ENCODE peak calls at places on chromosomes 2 and 18, in seven cellular contexts. One of them, this sample, is unnamed.

GRCh38 chr2:160576054-160576499 is 82.5 kb upstream of the RBMS1 start:
- DNase-seq in CD8-positive, alpha-beta T cell: no peak
- DNase-seq in right atrium auricular region: no peak
- DNase-seq in left ventricle myocardium inferior: no peak
- DNase-seq in psoas muscle: no peak
- DNase-seq in effector memory CD4-positive, alpha-beta T cell: no peak
- DNase-seq in mammary epithelial cell: peak; percentile 34
- DNase-seq in this sample: no peak

GRCh38 chr2:46666044-46666662 is 186.8 kb downstream of the TMEM247 start:
- DNase-seq in CD8-positive, alpha-beta T cell: no peak
- DNase-seq in right atrium auricular region: no peak
- DNase-seq in left ventricle myocardium inferior: peak; percentile 83
- DNase-seq in psoas muscle: peak; percentile 78
- DNase-seq in effector memory CD4-positive, alpha-beta T cell: no peak
- DNase-seq in mammary epithelial cell: no peak
- DNase-seq in this sample: peak; percentile 94

GRCh38 chr2:1715184-1716012 is 28.9 kb downstream of the PXDN start:
- DNase-seq in CD8-positive, alpha-beta T cell: no peak
- DNase-seq in right atrium auricular region: no peak
- DNase-seq in left ventricle myocardium inferior: no peak
- DNase-seq in psoas muscle: no peak
- DNase-seq in effector memory CD4-positive, alpha-beta T cell: no peak
- DNase-seq in mammary epithelial cell: no peak
- DNase-seq in this sample: no peak

GRCh38 chr2:239727776-239728600 is 297.2 kb downstream of the NDUFA10 start:
- DNase-seq in CD8-positive, alpha-beta T cell: no peak
- DNase-seq in right atrium auricular region: no peak
- DNase-seq in left ventricle myocardium inferior: peak; percentile 40
- DNase-seq in psoas muscle: peak; percentile 78
- DNase-seq in effector memory CD4-positive, alpha-beta T cell: no peak
- DNase-seq in mammary epithelial cell: no peak
- DNase-seq in this sample: no peak

GRCh38 chr18:56289381-56289780 is 349.0 kb downstream of the TXNL1 start:
- DNase-seq in CD8-positive, alpha-beta T cell: no peak
- DNase-seq in right atrium auricular region: no peak
- DNase-seq in left ventricle myocardium inferior: no peak
- DNase-seq in psoas muscle: no peak
- DNase-seq in effector memory CD4-positive, alpha-beta T cell: no peak
- DNase-seq in mammary epithelial cell: no peak
- DNase-seq in this sample: no peak

GRCh38 chr2:16525265-16525887 is 140.3 kb downstream of the CYRIA start:
- DNase-seq in CD8-positive, alpha-beta T cell: no peak
- DNase-seq in right atrium auricular region: no peak
- DNase-seq in left ventricle myocardium inferior: no peak
- DNase-seq in psoas muscle: no peak
- DNase-seq in effector memory CD4-positive, alpha-beta T cell: no peak
- DNase-seq in mammary epithelial cell: peak; percentile 10
- DNase-seq in this sample: peak; percentile 85

GRCh38 chr2:63698825-63699548 is 110.2 kb downstream of the MDH1 start:
- DNase-seq in CD8-positive, alpha-beta T cell: peak; percentile 12
- DNase-seq in right atrium auricular region: peak; percentile 89
- DNase-seq in left ventricle myocardium inferior: peak; percentile 17
- DNase-seq in psoas muscle: peak; percentile 66
- DNase-seq in effector memory CD4-positive, alpha-beta T cell: no peak
- DNase-seq in mammary epithelial cell: peak; percentile 88
- DNase-seq in this sample: no peak

GRCh38 chr2:232342635-232343565 is 35.7 kb upstream of the ALPP start:
- DNase-seq in CD8-positive, alpha-beta T cell: no peak
- DNase-seq in right atrium auricular region: no peak
- DNase-seq in left ventricle myocardium inferior: no peak
- DNase-seq in psoas muscle: peak; percentile 41
- DNase-seq in effector memory CD4-positive, alpha-beta T cell: no peak
- DNase-seq in mammary epithelial cell: no peak
- DNase-seq in this sample: no peak

GRCh38 chr2:54310314-54310713 is 54.3 kb upstream of the TSPYL6 start:
- DNase-seq in CD8-positive, alpha-beta T cell: no peak
- DNase-seq in right atrium auricular region: no peak
- DNase-seq in left ventricle myocardium inferior: no peak
- DNase-seq in psoas muscle: no peak
- DNase-seq in effector memory CD4-positive, alpha-beta T cell: no peak
- DNase-seq in mammary epithelial cell: no peak
- DNase-seq in this sample: no peak

GRCh38 chr2:149661844-149662243 is 74.3 kb upstream of the MMADHC start:
- DNase-seq in CD8-positive, alpha-beta T cell: no peak
- DNase-seq in right atrium auricular region: no peak
- DNase-seq in left ventricle myocardium inferior: no peak
- DNase-seq in psoas muscle: no peak
- DNase-seq in effector memory CD4-positive, alpha-beta T cell: no peak
- DNase-seq in mammary epithelial cell: peak; percentile 72
- DNase-seq in this sample: no peak

GRCh38 chr2:241997017-241997416 is 127.5 kb downstream of the RTP5 start:
- DNase-seq in CD8-positive, alpha-beta T cell: no peak
- DNase-seq in right atrium auricular region: no peak
- DNase-seq in left ventricle myocardium inferior: no peak
- DNase-seq in psoas muscle: no peak
- DNase-seq in effector memory CD4-positive, alpha-beta T cell: no peak
- DNase-seq in mammary epithelial cell: no peak
- DNase-seq in this sample: no peak

GRCh38 chr2:7703048-7703447 is 785.8 kb downstream of the RNF144A start:
- DNase-seq in CD8-positive, alpha-beta T cell: no peak
- DNase-seq in right atrium auricular region: no peak
- DNase-seq in left ventricle myocardium inferior: no peak
- DNase-seq in psoas muscle: no peak
- DNase-seq in effector memory CD4-positive, alpha-beta T cell: no peak
- DNase-seq in mammary epithelial cell: peak; percentile 43
- DNase-seq in this sample: no peak

GRCh38 chr2:99611786-99612185 is 122.0 kb upstream of the REV1 start:
- DNase-seq in CD8-positive, alpha-beta T cell: no peak
- DNase-seq in right atrium auricular region: no peak
- DNase-seq in left ventricle myocardium inferior: no peak
- DNase-seq in psoas muscle: no peak
- DNase-seq in effector memory CD4-positive, alpha-beta T cell: no peak
- DNase-seq in mammary epithelial cell: no peak
- DNase-seq in this sample: no peak

GRCh38 chr2:145530653-145531052 is 1010.7 kb upstream of the ZEB2 start:
- DNase-seq in CD8-positive, alpha-beta T cell: no peak
- DNase-seq in right atrium auricular region: no peak
- DNase-seq in left ventricle myocardium inferior: no peak
- DNase-seq in psoas muscle: no peak
- DNase-seq in effector memory CD4-positive, alpha-beta T cell: no peak
- DNase-seq in mammary epithelial cell: peak; percentile 8
- DNase-seq in this sample: no peak

GRCh38 chr2:171297951-171298350 is 135.8 kb downstream of the METTL8 start:
- DNase-seq in CD8-positive, alpha-beta T cell: no peak
- DNase-seq in right atrium auricular region: no peak
- DNase-seq in left ventricle myocardium inferior: no peak
- DNase-seq in psoas muscle: no peak
- DNase-seq in effector memory CD4-positive, alpha-beta T cell: no peak
- DNase-seq in mammary epithelial cell: peak; percentile 20
- DNase-seq in this sample: no peak

GRCh38 chr18:136433-136832 is 21.9 kb upstream of the USP14 start:
- DNase-seq in CD8-positive, alpha-beta T cell: no peak
- DNase-seq in right atrium auricular region: no peak
- DNase-seq in left ventricle myocardium inferior: no peak
- DNase-seq in psoas muscle: no peak
- DNase-seq in effector memory CD4-positive, alpha-beta T cell: peak; percentile 40
- DNase-seq in mammary epithelial cell: no peak
- DNase-seq in this sample: no peak

GRCh38 chr2:48738806-48739205 is 16.7 kb downstream of the LHCGR start:
- DNase-seq in CD8-positive, alpha-beta T cell: no peak
- DNase-seq in right atrium auricular region: no peak
- DNase-seq in left ventricle myocardium inferior: no peak
- DNase-seq in psoas muscle: no peak
- DNase-seq in effector memory CD4-positive, alpha-beta T cell: no peak
- DNase-seq in mammary epithelial cell: peak; percentile 88
- DNase-seq in this sample: no peak

GRCh38 chr18:49814147-49814499 is 790 bp upstream of the ACAA2 start:
- DNase-seq in CD8-positive, alpha-beta T cell: no peak
- DNase-seq in right atrium auricular region: peak; percentile 81
- DNase-seq in left ventricle myocardium inferior: peak; percentile 55
- DNase-seq in psoas muscle: peak; percentile 79
- DNase-seq in effector memory CD4-positive, alpha-beta T cell: no peak
- DNase-seq in mammary epithelial cell: peak; percentile 58
- DNase-seq in this sample: peak; percentile 94

GRCh38 chr2:10433948-10434884 is 13.9 kb downstream of the ODC1 start:
- DNase-seq in CD8-positive, alpha-beta T cell: no peak
- DNase-seq in right atrium auricular region: no peak
- DNase-seq in left ventricle myocardium inferior: no peak
- DNase-seq in psoas muscle: peak; percentile 40
- DNase-seq in effector memory CD4-positive, alpha-beta T cell: no peak
- DNase-seq in mammary epithelial cell: no peak
- DNase-seq in this sample: no peak

GRCh38 chr18:28136071-28136470 is 40.9 kb downstream of the CDH2 start:
- DNase-seq in CD8-positive, alpha-beta T cell: no peak
- DNase-seq in right atrium auricular region: no peak
- DNase-seq in left ventricle myocardium inferior: no peak
- DNase-seq in psoas muscle: no peak
- DNase-seq in effector memory CD4-positive, alpha-beta T cell: no peak
- DNase-seq in mammary epithelial cell: peak; percentile 44
- DNase-seq in this sample: no peak

GRCh38 chr18:11178951-11179549 is 29.7 kb upstream of the PIEZO2 start:
- DNase-seq in CD8-positive, alpha-beta T cell: no peak
- DNase-seq in right atrium auricular region: peak; percentile 86
- DNase-seq in left ventricle myocardium inferior: peak; percentile 43
- DNase-seq in psoas muscle: peak; percentile 91
- DNase-seq in effector memory CD4-positive, alpha-beta T cell: no peak
- DNase-seq in mammary epithelial cell: no peak
- DNase-seq in this sample: no peak

GRCh38 chr18:12857215-12857924 is 26.7 kb downstream of the PTPN2 start:
- DNase-seq in CD8-positive, alpha-beta T cell: no peak
- DNase-seq in right atrium auricular region: no peak
- DNase-seq in left ventricle myocardium inferior: no peak
- DNase-seq in psoas muscle: no peak
- DNase-seq in effector memory CD4-positive, alpha-beta T cell: no peak
- DNase-seq in mammary epithelial cell: no peak
- DNase-seq in this sample: no peak

GRCh38 chr2:43169091-43169936 is 57.1 kb downstream of the ZFP36L2 start:
- DNase-seq in CD8-positive, alpha-beta T cell: peak; percentile 56
- DNase-seq in right atrium auricular region: no peak
- DNase-seq in left ventricle myocardium inferior: no peak
- DNase-seq in psoas muscle: no peak
- DNase-seq in effector memory CD4-positive, alpha-beta T cell: no peak
- DNase-seq in mammary epithelial cell: no peak
- DNase-seq in this sample: no peak

GRCh38 chr2:168528469-168528868 is 72.4 kb downstream of the CERS6 start:
- DNase-seq in CD8-positive, alpha-beta T cell: no peak
- DNase-seq in right atrium auricular region: no peak
- DNase-seq in left ventricle myocardium inferior: no peak
- DNase-seq in psoas muscle: no peak
- DNase-seq in effector memory CD4-positive, alpha-beta T cell: no peak
- DNase-seq in mammary epithelial cell: no peak
- DNase-seq in this sample: no peak

GRCh38 chr18:74453011-74453571 is 4.0 kb downstream of the DIPK1C start:
- DNase-seq in CD8-positive, alpha-beta T cell: no peak
- DNase-seq in right atrium auricular region: no peak
- DNase-seq in left ventricle myocardium inferior: no peak
- DNase-seq in psoas muscle: no peak
- DNase-seq in effector memory CD4-positive, alpha-beta T cell: no peak
- DNase-seq in mammary epithelial cell: no peak
- DNase-seq in this sample: no peak

GRCh38 chr18:57359433-57359832 is 7.1 kb downstream of the ST8SIA3 start:
- DNase-seq in CD8-positive, alpha-beta T cell: no peak
- DNase-seq in right atrium auricular region: no peak
- DNase-seq in left ventricle myocardium inferior: no peak
- DNase-seq in psoas muscle: no peak
- DNase-seq in effector memory CD4-positive, alpha-beta T cell: no peak
- DNase-seq in mammary epithelial cell: no peak
- DNase-seq in this sample: no peak

GRCh38 chr18:52070295-52070756 is 269.7 kb upstream of the DCC start:
- DNase-seq in CD8-positive, alpha-beta T cell: no peak
- DNase-seq in right atrium auricular region: no peak
- DNase-seq in left ventricle myocardium inferior: no peak
- DNase-seq in psoas muscle: no peak
- DNase-seq in effector memory CD4-positive, alpha-beta T cell: no peak
- DNase-seq in mammary epithelial cell: no peak
- DNase-seq in this sample: no peak

GRCh38 chr2:136235451-136236418 is 117.8 kb upstream of the CXCR4 start:
- DNase-seq in CD8-positive, alpha-beta T cell: no peak
- DNase-seq in right atrium auricular region: no peak
- DNase-seq in left ventricle myocardium inferior: no peak
- DNase-seq in psoas muscle: no peak
- DNase-seq in effector memory CD4-positive, alpha-beta T cell: no peak
- DNase-seq in mammary epithelial cell: peak; percentile 87
- DNase-seq in this sample: no peak

GRCh38 chr18:63971320-63972071 is 1.6 kb downstream of the SERPINB8 start:
- DNase-seq in CD8-positive, alpha-beta T cell: no peak
- DNase-seq in right atrium auricular region: no peak
- DNase-seq in left ventricle myocardium inferior: no peak
- DNase-seq in psoas muscle: no peak
- DNase-seq in effector memory CD4-positive, alpha-beta T cell: no peak
- DNase-seq in mammary epithelial cell: no peak
- DNase-seq in this sample: no peak
- H3K27ac ChIP-seq in CD8-positive, alpha-beta T cell: no peak overlapping the region
- H3K27ac ChIP-seq in right atrium auricular region: peak overlapping the region; percentile 98
- H3K27ac ChIP-seq in left ventricle myocardium inferior: peak overlapping the region; percentile 95
- H3K27ac ChIP-seq in psoas muscle: peak overlapping the region; percentile 91
- H3K27ac ChIP-seq in effector memory CD4-positive, alpha-beta T cell: no peak overlapping the region
- H3K27ac ChIP-seq in mammary epithelial cell: peak overlapping the region; percentile 99
- H3K27ac ChIP-seq in this sample: peak overlapping the region; percentile 97

DNA sequence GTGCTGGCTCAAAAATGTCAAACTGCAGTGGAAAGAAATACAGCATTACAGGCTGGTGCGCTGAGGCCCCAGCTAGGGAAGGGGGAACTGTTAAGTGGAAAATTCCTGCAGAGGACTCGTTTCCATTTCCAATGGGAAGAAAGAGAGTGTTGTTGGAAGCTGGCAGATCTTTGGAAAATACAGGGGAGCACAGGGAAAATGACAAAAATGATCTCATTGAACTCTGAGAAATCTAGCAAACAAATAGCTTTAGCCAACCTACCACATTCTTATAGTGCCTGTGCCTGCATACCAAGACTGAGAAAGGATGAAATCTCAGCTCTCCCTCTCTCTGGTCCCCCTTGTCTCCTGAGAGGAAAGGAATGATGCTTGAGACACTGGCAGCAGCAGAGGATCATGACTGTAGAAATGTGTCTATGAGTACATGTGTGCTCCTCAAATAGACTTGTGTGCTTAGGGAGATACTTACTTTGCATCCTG is 632.5 kb downstream of the NYAP2 start:
- DNase-seq in CD8-positive, alpha-beta T cell: no peak
- DNase-seq in right atrium auricular region: no peak
- DNase-seq in left ventricle myocardium inferior: no peak
- DNase-seq in psoas muscle: no peak
- DNase-seq in effector memory CD4-positive, alpha-beta T cell: no peak
- DNase-seq in mammary epithelial cell: peak; percentile 8
- DNase-seq in this sample: no peak
- H3K4me3 ChIP-seq in CD8-positive, alpha-beta T cell: no peak overlapping the region
- H3K4me3 ChIP-seq in right atrium auricular region: peak overlapping the region; percentile 55
- H3K4me3 ChIP-seq in left ventricle myocardium inferior: peak overlapping the region; percentile 70
- H3K4me3 ChIP-seq in psoas muscle: peak overlapping the region; percentile 75
- H3K4me3 ChIP-seq in effector memory CD4-positive, alpha-beta T cell: no peak overlapping the region
- H3K4me3 ChIP-seq in mammary epithelial cell: peak overlapping the region; percentile 37
- H3K4me3 ChIP-seq in this sample: peak overlapping the region; percentile 61

GRCh38 chr2:40820319-40820718 is 368.4 kb upstream of the SLC8A1 start:
- DNase-seq in CD8-positive, alpha-beta T cell: no peak
- DNase-seq in right atrium auricular region: no peak
- DNase-seq in left ventricle myocardium inferior: no peak
- DNase-seq in psoas muscle: no peak
- DNase-seq in effector memory CD4-positive, alpha-beta T cell: no peak
- DNase-seq in mammary epithelial cell: no peak
- DNase-seq in this sample: no peak
- H3K27ac ChIP-seq in CD8-positive, alpha-beta T cell: no peak overlapping the region
- H3K27ac ChIP-seq in right atrium auricular region: no peak overlapping the region
- H3K27ac ChIP-seq in left ventricle myocardium inferior: no peak overlapping the region
- H3K27ac ChIP-seq in psoas muscle: no peak overlapping the region
- H3K27ac ChIP-seq in effector memory CD4-positive, alpha-beta T cell: no peak overlapping the region
- H3K27ac ChIP-seq in mammary epithelial cell: no peak overlapping the region
- H3K27ac ChIP-seq in this sample: no peak overlapping the region

GRCh38 chr2:110170102-110170501 is 34.7 kb downstream of the NPHP1 start:
- DNase-seq in CD8-positive, alpha-beta T cell: no peak
- DNase-seq in right atrium auricular region: no peak
- DNase-seq in left ventricle myocardium inferior: no peak
- DNase-seq in psoas muscle: no peak
- DNase-seq in effector memory CD4-positive, alpha-beta T cell: no peak
- DNase-seq in mammary epithelial cell: no peak
- DNase-seq in this sample: no peak
- H3K4me3 ChIP-seq in CD8-positive, alpha-beta T cell: no peak overlapping the region
- H3K4me3 ChIP-seq in right atrium auricular region: no peak overlapping the region
- H3K4me3 ChIP-seq in left ventricle myocardium inferior: no peak overlapping the region
- H3K4me3 ChIP-seq in psoas muscle: peak overlapping the region; percentile 71
- H3K4me3 ChIP-seq in effector memory CD4-positive, alpha-beta T cell: no peak overlapping the region
- H3K4me3 ChIP-seq in mammary epithelial cell: no peak overlapping the region
- H3K4me3 ChIP-seq in this sample: no peak overlapping the region